ENCODE peak calls at places on chromosomes 12 and 14, in six cellular contexts. One of them, this sample, is unnamed.

GRCh38 chr14:96039633-96040311 is 610 bp downstream of the C14orf132 start:
- DNase-seq in cardiac fibroblast: no peak
- DNase-seq in pancreas: peak; percentile 63
- DNase-seq in Caco-2: no peak
- DNase-seq in right atrium auricular region: no peak
- DNase-seq in IMR-90: peak; percentile 16
- DNase-seq in this sample: peak; percentile 43

GRCh38 chr12:123267991-123268843 is 3.4 kb downstream of the CDK2AP1 start:
- DNase-seq in Caco-2: no peak
- DNase-seq in IMR-90: no peak
- DNase-seq in pancreas: no peak
- DNase-seq in cardiac fibroblast: no peak
- DNase-seq in right atrium auricular region: no peak
- DNase-seq in this sample: peak; percentile 25

GRCh38 chr12:33349791-33350190 is 89.8 kb downstream of the SYT10 start:
- DNase-seq in Caco-2: no peak
- DNase-seq in cardiac fibroblast: no peak
- DNase-seq in right atrium auricular region: no peak
- DNase-seq in IMR-90: no peak
- DNase-seq in pancreas: no peak
- DNase-seq in this sample: no peak

GRCh38 chr14:72975776-72976175 is 49.5 kb downstream of the DCAF4 start:
- DNase-seq in right atrium auricular region: no peak
- DNase-seq in cardiac fibroblast: no peak
- DNase-seq in IMR-90: no peak
- DNase-seq in pancreas: no peak
- DNase-seq in Caco-2: no peak
- DNase-seq in this sample: no peak

GRCh38 chr12:111532741-111533140 is 66.4 kb downstream of the ATXN2 start:
- DNase-seq in right atrium auricular region: no peak
- DNase-seq in Caco-2: no peak
- DNase-seq in cardiac fibroblast: no peak
- DNase-seq in pancreas: no peak
- DNase-seq in IMR-90: no peak
- DNase-seq in this sample: no peak

GRCh38 chr14:89669209-89669608 is 252.2 kb upstream of the FOXN3 start:
- DNase-seq in pancreas: no peak
- DNase-seq in cardiac fibroblast: no peak
- DNase-seq in IMR-90: no peak
- DNase-seq in right atrium auricular region: no peak
- DNase-seq in Caco-2: no peak
- DNase-seq in this sample: no peak

GRCh38 chr14:93333631-93334095 is 827 bp upstream of the BTBD7 start:
- DNase-seq in right atrium auricular region: no peak
- DNase-seq in IMR-90: no peak
- DNase-seq in Caco-2: no peak
- DNase-seq in cardiac fibroblast: no peak
- DNase-seq in pancreas: no peak
- DNase-seq in this sample: peak; percentile 22

GRCh38 chr14:103349982-103350381 is 15.9 kb downstream of the EIF5 start:
- DNase-seq in right atrium auricular region: no peak
- DNase-seq in cardiac fibroblast: no peak
- DNase-seq in IMR-90: no peak
- DNase-seq in Caco-2: no peak
- DNase-seq in pancreas: no peak
- DNase-seq in this sample: no peak

GRCh38 chr12:45050331-45050750 is 558 bp downstream of the DBX2 start:
- DNase-seq in IMR-90: no peak
- DNase-seq in pancreas: no peak
- DNase-seq in Caco-2: no peak
- DNase-seq in right atrium auricular region: no peak
- DNase-seq in cardiac fibroblast: no peak
- DNase-seq in this sample: no peak
- H3K4me3 ChIP-seq in IMR-90: no peak overlapping the region
- H3K4me3 ChIP-seq in pancreas: peak overlapping the region; percentile 22
- H3K4me3 ChIP-seq in Caco-2: no peak overlapping the region
- H3K4me3 ChIP-seq in right atrium auricular region: peak overlapping the region; percentile 24
- H3K4me3 ChIP-seq in cardiac fibroblast: no peak overlapping the region
- H3K4me3 ChIP-seq in this sample: no peak overlapping the region

DNA sequence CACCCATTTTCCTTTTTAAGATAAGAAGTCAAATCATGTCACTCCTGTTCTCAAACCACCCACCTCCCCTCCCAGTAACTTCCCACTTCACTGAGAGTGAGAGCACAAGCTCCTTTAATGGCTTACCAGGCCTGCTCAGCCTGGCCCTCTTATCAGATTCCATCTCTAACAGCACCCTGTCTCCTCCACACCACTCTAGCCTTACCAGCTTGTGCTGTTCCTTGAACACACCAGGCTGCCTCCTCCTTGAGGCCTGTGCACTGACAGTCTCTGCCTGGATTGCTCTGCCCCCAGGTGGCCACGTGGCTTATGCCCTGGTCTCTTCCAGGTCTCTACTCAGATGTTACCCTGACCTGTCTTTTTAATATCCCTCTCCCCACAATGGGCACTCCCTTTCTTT is 40.1 kb upstream of the EVL start:
- DNase-seq in IMR-90: peak; percentile 55
- DNase-seq in cardiac fibroblast: peak; percentile 58
- DNase-seq in right atrium auricular region: no peak
- DNase-seq in pancreas: no peak
- DNase-seq in Caco-2: peak; percentile 82
- DNase-seq in this sample: no peak
- TF ChIP-seq CTCF in IMR-90: peak; percentile 54
- TF ChIP-seq CTCF in cardiac fibroblast: peak; percentile 36
- TF ChIP-seq CTCF in right atrium auricular region: peak; percentile 46
- TF ChIP-seq CTCF in pancreas: no peak
- TF ChIP-seq CTCF in Caco-2: peak; percentile 77
- TF ChIP-seq CTCF in this sample: peak; percentile 39

GRCh38 chr12:1741154-1741949 is 50.5 kb downstream of the ADIPOR2 start:
- DNase-seq in cardiac fibroblast: peak; percentile 29
- DNase-seq in pancreas: no peak
- DNase-seq in IMR-90: peak; percentile 30
- DNase-seq in right atrium auricular region: no peak
- DNase-seq in Caco-2: no peak
- DNase-seq in this sample: no peak
- H3K4me3 ChIP-seq in cardiac fibroblast: no peak overlapping the region
- H3K4me3 ChIP-seq in pancreas: no peak overlapping the region
- H3K4me3 ChIP-seq in IMR-90: no peak overlapping the region
- H3K4me3 ChIP-seq in right atrium auricular region: no peak overlapping the region
- H3K4me3 ChIP-seq in Caco-2: no peak overlapping the region
- H3K4me3 ChIP-seq in this sample: no peak overlapping the region

GRCh38 chr12:49972122-49972521 is 625 bp upstream of the AQP6 start:
- DNase-seq in Caco-2: no peak
- DNase-seq in IMR-90: no peak
- DNase-seq in pancreas: no peak
- DNase-seq in cardiac fibroblast: no peak
- DNase-seq in right atrium auricular region: no peak
- DNase-seq in this sample: no peak
- TF ChIP-seq CTCF in Caco-2: no peak
- TF ChIP-seq CTCF in IMR-90: no peak
- TF ChIP-seq CTCF in pancreas: no peak
- TF ChIP-seq CTCF in cardiac fibroblast: no peak
- TF ChIP-seq CTCF in right atrium auricular region: no peak
- TF ChIP-seq CTCF in this sample: no peak

DNA sequence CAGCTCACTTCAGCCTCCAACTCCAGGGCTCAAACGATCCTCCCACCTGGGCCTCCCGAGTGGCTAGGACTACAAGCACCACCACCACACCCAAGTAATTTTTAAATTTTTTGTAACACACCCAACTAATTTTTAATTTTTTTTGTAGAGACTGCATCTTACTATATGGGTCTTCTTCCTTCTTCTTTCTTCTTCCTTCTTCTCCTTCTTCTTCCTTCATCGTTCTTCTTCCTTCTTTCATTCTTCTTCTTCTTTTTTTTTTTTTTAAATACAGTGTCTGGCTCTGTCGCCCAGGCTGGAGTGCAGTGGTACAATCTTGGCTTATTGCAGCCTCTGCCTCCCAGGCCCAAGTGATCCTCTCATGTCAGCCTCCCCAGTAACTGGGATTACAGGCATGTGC is 965 bp upstream of the CREBL2 start:
- DNase-seq in pancreas: no peak
- DNase-seq in Caco-2: no peak
- DNase-seq in right atrium auricular region: no peak
- DNase-seq in IMR-90: no peak
- DNase-seq in cardiac fibroblast: no peak
- DNase-seq in this sample: no peak
- H3K4me3 ChIP-seq in pancreas: no peak overlapping the region
- H3K4me3 ChIP-seq in Caco-2: no peak overlapping the region
- H3K4me3 ChIP-seq in right atrium auricular region: no peak overlapping the region
- H3K4me3 ChIP-seq in IMR-90: no peak overlapping the region
- H3K4me3 ChIP-seq in cardiac fibroblast: no peak overlapping the region
- H3K4me3 ChIP-seq in this sample: no peak overlapping the region

This sample was measured in astrocyte of the spinal cord.